ENCODE peak calls at places on chromosomes 2 and 18, in six cellular contexts. One of them, this sample, is unnamed.

GRCh38 chr2:120013569-120014223 is 819 bp downstream of the EPB41L5 start:
- DNase-seq in GM12865: peak
- DNase-seq in A549: no peak
- DNase-seq in H9: peak
- DNase-seq in CD8-positive, alpha-beta T cell: no peak
- DNase-seq in GM12878: no peak
- DNase-seq in this sample: no peak

GRCh38 chr2:223488814-223489213 is 113.3 kb downstream of the SCG2 start:
- DNase-seq in GM12878: no peak
- DNase-seq in GM12865: no peak
- DNase-seq in H9: no peak
- DNase-seq in CD8-positive, alpha-beta T cell: no peak
- DNase-seq in A549: peak
- DNase-seq in this sample: no peak

GRCh38 chr2:183209395-183210028 is 85.3 kb downstream of the NUP35 start:
- DNase-seq in CD8-positive, alpha-beta T cell: no peak
- DNase-seq in GM12865: no peak
- DNase-seq in GM12878: no peak
- DNase-seq in H9: no peak
- DNase-seq in A549: no peak
- DNase-seq in this sample: no peak

GRCh38 chr2:207184348-207184747 is 18.6 kb upstream of the KLF7 start:
- DNase-seq in H9: no peak
- DNase-seq in A549: no peak
- DNase-seq in GM12865: no peak
- DNase-seq in GM12878: no peak
- DNase-seq in CD8-positive, alpha-beta T cell: no peak
- DNase-seq in this sample: no peak

GRCh38 chr2:65500319-65501040 is 68.1 kb upstream of the SPRED2 start:
- DNase-seq in A549: no peak
- DNase-seq in GM12865: no peak
- DNase-seq in H9: no peak
- DNase-seq in CD8-positive, alpha-beta T cell: no peak
- DNase-seq in GM12878: peak
- DNase-seq in this sample: no peak

GRCh38 chr18:76752400-76752799 is 70.0 kb upstream of the ZNF236 start:
- DNase-seq in A549: no peak
- DNase-seq in CD8-positive, alpha-beta T cell: no peak
- DNase-seq in GM12865: no peak
- DNase-seq in H9: no peak
- DNase-seq in GM12878: no peak
- DNase-seq in this sample: no peak

GRCh38 chr2:163834221-163834620 is 98.4 kb upstream of the FIGN start:
- DNase-seq in CD8-positive, alpha-beta T cell: no peak
- DNase-seq in GM12878: no peak
- DNase-seq in GM12865: no peak
- DNase-seq in H9: no peak
- DNase-seq in A549: no peak
- DNase-seq in this sample: no peak

GRCh38 chr2:30201990-30202389 is 29.3 kb upstream of the LBH start:
- DNase-seq in H9: no peak
- DNase-seq in A549: no peak
- DNase-seq in GM12878: no peak
- DNase-seq in CD8-positive, alpha-beta T cell: no peak
- DNase-seq in GM12865: no peak
- DNase-seq in this sample: no peak

GRCh38 chr2:96913398-96914202 is 43.7 kb upstream of the SEMA4C start:
- DNase-seq in A549: no peak
- DNase-seq in H9: no peak
- DNase-seq in GM12865: peak
- DNase-seq in GM12878: no peak
- DNase-seq in CD8-positive, alpha-beta T cell: no peak
- DNase-seq in this sample: peak

GRCh38 chr2:151395509-151396374 is 14.0 kb upstream of the RIF1 start:
- DNase-seq in CD8-positive, alpha-beta T cell: no peak
- DNase-seq in A549: peak
- DNase-seq in GM12878: no peak
- DNase-seq in GM12865: peak
- DNase-seq in H9: no peak
- DNase-seq in this sample: no peak

GRCh38 chr2:56132138-56132537 is 51.7 kb upstream of the CCDC85A start:
- DNase-seq in GM12878: no peak
- DNase-seq in A549: peak
- DNase-seq in CD8-positive, alpha-beta T cell: no peak
- DNase-seq in H9: no peak
- DNase-seq in GM12865: peak
- DNase-seq in this sample: peak

GRCh38 chr2:178363252-178363651 is 87.7 kb downstream of the PRKRA start:
- DNase-seq in GM12865: no peak
- DNase-seq in GM12878: no peak
- DNase-seq in H9: no peak
- DNase-seq in CD8-positive, alpha-beta T cell: no peak
- DNase-seq in A549: peak
- DNase-seq in this sample: no peak

GRCh38 chr2:185695711-185696110 is 42.9 kb upstream of the FSIP2 start:
- DNase-seq in GM12865: no peak
- DNase-seq in CD8-positive, alpha-beta T cell: no peak
- DNase-seq in GM12878: no peak
- DNase-seq in H9: no peak
- DNase-seq in A549: no peak
- DNase-seq in this sample: no peak

GRCh38 chr2:164782323-164782722 is 59.3 kb downstream of the COBLL1 start:
- DNase-seq in GM12865: no peak
- DNase-seq in GM12878: no peak
- DNase-seq in CD8-positive, alpha-beta T cell: no peak
- DNase-seq in A549: no peak
- DNase-seq in H9: no peak
- DNase-seq in this sample: no peak

GRCh38 chr2:227416669-227417068 is 28.9 kb upstream of the SCYGR1 start:
- DNase-seq in H9: no peak
- DNase-seq in GM12865: no peak
- DNase-seq in CD8-positive, alpha-beta T cell: no peak
- DNase-seq in GM12878: no peak
- DNase-seq in A549: no peak
- DNase-seq in this sample: no peak

GRCh38 chr2:183495589-183496267 is 371.5 kb downstream of the NUP35 start:
- DNase-seq in GM12878: peak
- DNase-seq in CD8-positive, alpha-beta T cell: no peak
- DNase-seq in GM12865: peak
- DNase-seq in A549: no peak
- DNase-seq in H9: no peak
- DNase-seq in this sample: peak

GRCh38 chr2:142038826-142039225 is 92.0 kb downstream of the LRP1B start:
- DNase-seq in GM12865: no peak
- DNase-seq in CD8-positive, alpha-beta T cell: no peak
- DNase-seq in GM12878: no peak
- DNase-seq in H9: no peak
- DNase-seq in A549: no peak
- DNase-seq in this sample: no peak

GRCh38 chr2:9238927-9239326 is 32.3 kb downstream of the ASAP2 start:
- DNase-seq in CD8-positive, alpha-beta T cell: no peak
- DNase-seq in A549: no peak
- DNase-seq in H9: no peak
- DNase-seq in GM12878: no peak
- DNase-seq in GM12865: no peak
- DNase-seq in this sample: no peak

GRCh38 chr2:197286805-197287595 is 23.6 kb downstream of the ANKRD44 start:
- DNase-seq in GM12865: peak
- DNase-seq in GM12878: no peak
- DNase-seq in CD8-positive, alpha-beta T cell: no peak
- DNase-seq in A549: peak
- DNase-seq in H9: no peak
- DNase-seq in this sample: peak

GRCh38 chr2:16261071-16261470 is 320.7 kb downstream of the MYCN start:
- DNase-seq in GM12865: no peak
- DNase-seq in GM12878: no peak
- DNase-seq in CD8-positive, alpha-beta T cell: no peak
- DNase-seq in A549: no peak
- DNase-seq in H9: no peak
- DNase-seq in this sample: no peak

GRCh38 chr2:233264667-233265066 is 13.2 kb downstream of the ATG16L1 start:
- DNase-seq in GM12878: no peak
- DNase-seq in H9: no peak
- DNase-seq in A549: no peak
- DNase-seq in GM12865: no peak
- DNase-seq in CD8-positive, alpha-beta T cell: no peak
- DNase-seq in this sample: no peak

GRCh38 chr2:135473567-135473966 is 57.5 kb downstream of the ZRANB3 start:
- DNase-seq in CD8-positive, alpha-beta T cell: no peak
- DNase-seq in GM12878: peak
- DNase-seq in A549: peak
- DNase-seq in GM12865: peak
- DNase-seq in H9: no peak
- DNase-seq in this sample: peak

GRCh38 chr18:78819926-78820834 is 159.4 kb upstream of the SALL3 start:
- DNase-seq in GM12865: no peak
- DNase-seq in A549: no peak
- DNase-seq in GM12878: no peak
- DNase-seq in CD8-positive, alpha-beta T cell: no peak
- DNase-seq in H9: peak
- DNase-seq in this sample: no peak

GRCh38 chr2:190407662-190408537 is at the start of gene MFSD6:
- DNase-seq in H9: peak
- DNase-seq in A549: peak
- DNase-seq in GM12865: peak
- DNase-seq in CD8-positive, alpha-beta T cell: peak
- DNase-seq in GM12878: no peak
- DNase-seq in this sample: peak
- TF ChIP-seq CTCF in H9: no peak
- TF ChIP-seq CTCF in A549: no peak
- TF ChIP-seq CTCF in GM12865: no peak
- TF ChIP-seq CTCF in CD8-positive, alpha-beta T cell: no peak
- TF ChIP-seq CTCF in GM12878: peak
- TF ChIP-seq CTCF in this sample: peak

GRCh38 chr2:168802825-168803726 is 639 bp downstream of the NOSTRIN start:
- DNase-seq in GM12878: no peak
- DNase-seq in GM12865: no peak
- DNase-seq in CD8-positive, alpha-beta T cell: no peak
- DNase-seq in A549: no peak
- DNase-seq in H9: no peak
- DNase-seq in this sample: no peak

GRCh38 chr2:168798888-168799410 is 3.5 kb upstream of the NOSTRIN start:
- DNase-seq in H9: no peak
- DNase-seq in GM12878: no peak
- DNase-seq in CD8-positive, alpha-beta T cell: no peak
- DNase-seq in A549: no peak
- DNase-seq in GM12865: no peak
- DNase-seq in this sample: no peak

GRCh38 chr2:168801961-168802824 is at the start of gene NOSTRIN:
- DNase-seq in H9: no peak
- DNase-seq in CD8-positive, alpha-beta T cell: no peak
- DNase-seq in GM12865: no peak
- DNase-seq in A549: peak
- DNase-seq in GM12878: no peak
- DNase-seq in this sample: no peak

GRCh38 chr2:168804214-168804613 is 1.8 kb downstream of the NOSTRIN start:
- DNase-seq in A549: no peak
- DNase-seq in CD8-positive, alpha-beta T cell: no peak
- DNase-seq in GM12865: no peak
- DNase-seq in GM12878: no peak
- DNase-seq in H9: no peak
- DNase-seq in this sample: no peak

GRCh38 chr2:168801456-168801855 is 981 bp upstream of the NOSTRIN start:
- DNase-seq in GM12878: no peak
- DNase-seq in A549: no peak
- DNase-seq in H9: no peak
- DNase-seq in CD8-positive, alpha-beta T cell: no peak
- DNase-seq in GM12865: no peak
- DNase-seq in this sample: no peak
- TF ChIP-seq CTCF in GM12878: no peak
- TF ChIP-seq CTCF in A549: no peak
- TF ChIP-seq CTCF in H9: no peak
- TF ChIP-seq CTCF in CD8-positive, alpha-beta T cell: no peak
- TF ChIP-seq CTCF in GM12865: no peak
- TF ChIP-seq CTCF in this sample: no peak

GRCh38 chr2:199814084-199814844 is 36.7 kb downstream of the FTCDNL1 start:
- DNase-seq in A549: no peak
- DNase-seq in GM12865: peak
- DNase-seq in CD8-positive, alpha-beta T cell: no peak
- DNase-seq in H9: no peak
- DNase-seq in GM12878: no peak
- DNase-seq in this sample: no peak

GRCh38 chr2:199807966-199808365 is 43.0 kb downstream of the FTCDNL1 start:
- DNase-seq in A549: no peak
- DNase-seq in H9: no peak
- DNase-seq in GM12878: no peak
- DNase-seq in GM12865: no peak
- DNase-seq in CD8-positive, alpha-beta T cell: no peak
- DNase-seq in this sample: no peak

GRCh38 chr2:199814845-199815211 is 36.2 kb downstream of the FTCDNL1 start:
- DNase-seq in CD8-positive, alpha-beta T cell: no peak
- DNase-seq in H9: no peak
- DNase-seq in GM12865: no peak
- DNase-seq in GM12878: no peak
- DNase-seq in A549: no peak
- DNase-seq in this sample: no peak

GRCh38 chr2:199810422-199811250 is 40.4 kb downstream of the FTCDNL1 start:
- DNase-seq in GM12878: no peak
- DNase-seq in H9: no peak
- DNase-seq in A549: no peak
- DNase-seq in CD8-positive, alpha-beta T cell: no peak
- DNase-seq in GM12865: no peak
- DNase-seq in this sample: no peak

GRCh38 chr2:199811360-199811759 is 39.6 kb downstream of the FTCDNL1 start:
- DNase-seq in H9: no peak
- DNase-seq in GM12878: no peak
- DNase-seq in A549: no peak
- DNase-seq in GM12865: no peak
- DNase-seq in CD8-positive, alpha-beta T cell: no peak
- DNase-seq in this sample: no peak
- TF ChIP-seq CTCF in H9: no peak
- TF ChIP-seq CTCF in GM12878: no peak
- TF ChIP-seq CTCF in A549: no peak
- TF ChIP-seq CTCF in GM12865: no peak
- TF ChIP-seq CTCF in CD8-positive, alpha-beta T cell: no peak
- TF ChIP-seq CTCF in this sample: no peak

DNA sequence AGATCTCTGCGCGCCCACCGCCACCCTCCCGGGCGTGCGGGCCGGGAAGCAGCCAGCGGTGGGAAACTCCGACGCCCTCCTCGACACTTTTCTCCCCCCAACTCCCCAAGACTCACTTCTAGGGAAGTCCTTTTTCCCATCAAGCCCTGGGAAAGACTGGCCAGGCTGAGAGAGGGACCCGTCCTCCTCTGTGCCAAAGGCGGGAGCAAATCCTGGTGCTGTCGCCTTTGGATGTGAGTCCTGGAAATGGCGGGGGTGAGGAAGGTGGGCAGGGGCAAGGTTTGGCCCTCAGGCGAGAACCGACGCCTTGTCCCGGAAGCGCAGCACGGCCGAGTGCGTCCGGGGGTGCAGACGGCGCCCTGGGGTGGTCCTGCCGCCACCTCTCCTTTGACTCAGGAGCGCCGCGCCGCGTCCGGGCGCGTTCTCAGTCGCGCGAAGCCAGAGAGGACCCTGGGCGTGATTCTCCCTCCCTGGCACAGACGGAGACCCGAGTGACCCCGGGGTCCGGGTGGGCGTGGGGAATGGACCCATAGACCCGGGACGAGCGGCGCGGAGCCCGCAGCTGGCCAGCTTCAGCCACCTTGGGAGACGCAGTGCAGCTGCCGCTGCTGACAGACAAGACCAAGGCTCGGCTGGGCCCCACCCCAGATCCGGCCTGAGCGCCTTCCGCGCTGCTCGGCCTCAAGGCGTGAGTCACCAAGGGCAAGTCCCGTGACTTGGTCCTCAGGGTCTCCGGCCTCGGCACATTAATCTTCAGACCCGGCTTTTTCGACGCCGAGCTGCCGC is 3.5 kb upstream of the LBX2 start:
- DNase-seq in H9: peak
- DNase-seq in CD8-positive, alpha-beta T cell: no peak
- DNase-seq in A549: peak
- DNase-seq in GM12878: no peak
- DNase-seq in GM12865: peak
- DNase-seq in this sample: peak
- TF ChIP-seq CTCF in H9: peak
- TF ChIP-seq CTCF in CD8-positive, alpha-beta T cell: no peak
- TF ChIP-seq CTCF in A549: peak
- TF ChIP-seq CTCF in GM12878: peak
- TF ChIP-seq CTCF in GM12865: peak
- TF ChIP-seq CTCF in this sample: peak